ENCODE peak calls at places on chromosomes 7 and 10, in eight cellular contexts. P is BJ, A is GM12865, O is heart left ventricle, Q is astrocyte of the spinal cord, C is psoas muscle, B is heart right ventricle, G is SK-N-SH. T is an unnamed sample.
A peak's percentile ranks its signal among the peaks of the same experiment; 100 is the strongest.

GRCh38 chr10:96656839-96657238 is 63.5 kb downstream of the PIK3AP1 start:
- DNase-seq in G (no peak), P (no peak), O (no peak), B (no peak), A (no peak), Q (no peak), C (no peak), T (no peak)

GRCh38 chr10:96096958-96097357 is 33.1 kb upstream of the ZNF518A start:
- DNase-seq in G (no peak), O (no peak), P (no peak), Q (no peak), B (no peak), A (no peak), C (no peak), T (no peak)

GRCh38 chr10:123568751-123569150 is 97.4 kb upstream of the GPR26 start:
- DNase-seq in Q (no peak), G (no peak), A (no peak), B (no peak), O (no peak), C (no peak), P (no peak), T (no peak)

GRCh38 chr10:128070161-128070560 is 56.1 kb downstream of the MKI67 start:
- DNase-seq in B (no peak), A (no peak), G (no peak), Q (no peak), P (no peak), O (peak; percentile 12), C (no peak), T (no peak)

GRCh38 chr10:97596101-97597055 is 6.9 kb downstream of the C10orf62 start:
- DNase-seq in A (no peak), G (peak; percentile 29), B (no peak), O (peak; percentile 69), Q (peak; percentile 88), P (peak; percentile 55), C (peak; percentile 81), T (no peak)

GRCh38 chr10:9707205-9707604 is 1310.5 kb upstream of the CELF2 start:
- DNase-seq in O (no peak), B (no peak), G (no peak), Q (no peak), C (no peak), P (no peak), A (no peak), T (no peak)

GRCh38 chr7:46368871-46369270 is 447.8 kb upstream of the IGFBP3 start:
- DNase-seq in O (no peak), B (no peak), G (no peak), P (no peak), A (no peak), C (no peak), Q (no peak), T (no peak)

GRCh38 chr10:118754132-118754555 is 626 bp downstream of the CACUL1 start:
- DNase-seq in G (peak; percentile 60), B (peak; percentile 28), Q (peak; percentile 49), P (no peak), O (peak; percentile 42), C (peak; percentile 81), A (peak; percentile 48), T (peak; percentile 60)

GRCh38 chr10:131155218-131155902 is 156.2 kb downstream of the TCERG1L start:
- DNase-seq in Q (no peak), O (no peak), P (no peak), C (no peak), A (no peak), G (no peak), B (no peak), T (no peak)

GRCh38 chr10:104777086-104777799 is 136.2 kb downstream of the SORCS3 start:
- DNase-seq in O (no peak), G (no peak), A (peak; percentile 5), P (no peak), C (no peak), B (no peak), Q (no peak), T (no peak)

GRCh38 chr7:43302211-43302711 is 189.8 kb downstream of the HECW1 start:
- DNase-seq in O (no peak), C (no peak), Q (peak; percentile 94), A (no peak), G (no peak), P (no peak), B (no peak), T (peak; percentile 68)

GRCh38 chr10:10197423-10197822 is 820.2 kb upstream of the CELF2 start:
- DNase-seq in B (no peak), A (no peak), Q (no peak), C (no peak), G (no peak), O (no peak), P (no peak), T (no peak)

GRCh38 chr7:101235050-101235449 is 2.6 kb downstream of the CLDN15 start:
- DNase-seq in P (no peak), C (no peak), O (no peak), B (no peak), G (peak; percentile 71), A (no peak), Q (no peak), T (no peak)
- TF ChIP-seq CTCF in P (peak; percentile 31), C (peak; percentile 20), O (peak; percentile 38), B (peak; percentile 32), G (peak; percentile 61), A (peak; percentile 2), Q (peak; percentile 32), T (peak; percentile 38)

GRCh38 chr7:70506463-70506862 is 625.5 kb upstream of the GALNT17 start:
- DNase-seq in G (peak; percentile 82), P (no peak), B (no peak), C (no peak), A (peak; percentile 23), Q (no peak), O (no peak), T (peak; percentile 20)
- TF ChIP-seq CTCF in G (peak; percentile 40), P (no peak), B (peak; percentile 15), C (no peak), A (peak; percentile 25), Q (no peak), O (no peak), T (no peak)

DNA sequence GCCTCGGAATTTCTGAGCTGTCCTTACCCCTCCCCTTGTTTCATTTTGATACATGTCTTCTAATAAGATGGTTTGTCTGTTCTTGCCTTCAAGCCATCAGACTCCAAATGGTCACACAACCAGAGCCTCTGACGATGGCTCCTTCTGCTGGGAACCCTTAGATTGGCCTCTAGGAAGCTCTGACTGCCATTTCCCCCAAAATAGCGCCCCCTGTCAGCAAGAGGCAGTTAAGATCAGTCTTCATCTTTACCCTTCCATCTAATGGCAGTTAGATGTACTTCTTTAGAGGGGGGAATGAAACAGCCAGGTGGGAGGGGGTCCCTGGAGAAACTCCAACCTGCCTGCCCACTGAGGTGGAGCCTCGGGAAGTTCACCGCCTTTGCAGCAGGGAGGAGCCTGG is 85.8 kb upstream of the GPR22 start:
- DNase-seq in A (peak; percentile 30), C (no peak), G (no peak), O (no peak), B (no peak), P (no peak), Q (no peak), T (no peak)
- TF ChIP-seq CTCF in A (peak; percentile 34), C (no peak), G (peak; percentile 37), O (no peak), B (peak; percentile 11), P (no peak), Q (peak; percentile 3), T (no peak)

GRCh38 chr10:88794731-88795130 is 7.8 kb upstream of the LIPM start:
- DNase-seq in C (no peak), Q (no peak), P (no peak), B (no peak), O (no peak), G (no peak), A (no peak), T (no peak)

GRCh38 chr10:88793747-88794299 is 8.7 kb upstream of the LIPM start:
- DNase-seq in C (no peak), O (no peak), B (no peak), A (peak; percentile 32), G (no peak), P (no peak), Q (peak; percentile 81), T (no peak)

GRCh38 chr10:88787463-88787862 is 15.1 kb upstream of the LIPM start:
- DNase-seq in O (no peak), A (no peak), B (no peak), Q (no peak), P (no peak), G (no peak), C (no peak), T (no peak)

GRCh38 chr10:88792656-88793055 is 9.9 kb upstream of the LIPM start:
- DNase-seq in A (no peak), P (no peak), G (no peak), B (peak; percentile 26), Q (peak; percentile 41), C (peak; percentile 48), O (peak; percentile 21), T (no peak)

DNA sequence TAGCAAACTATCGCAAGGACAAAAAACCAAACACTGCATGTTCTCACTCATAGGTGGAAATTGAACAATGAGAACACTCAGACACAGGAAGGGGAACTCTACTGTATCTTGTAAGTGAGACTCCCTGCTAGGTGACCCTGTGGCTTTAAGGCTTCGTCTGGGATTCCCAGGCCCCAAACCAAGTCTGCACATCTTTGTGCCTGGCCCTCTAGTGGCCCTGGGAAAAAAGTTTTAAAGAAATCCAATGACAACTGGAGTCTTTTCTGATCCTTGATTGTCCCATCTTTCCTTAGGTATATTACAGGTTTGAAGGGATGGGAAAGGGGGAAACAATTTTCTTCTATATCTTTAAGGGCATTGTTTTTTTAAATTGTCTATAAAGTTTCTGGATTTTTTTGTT is 10.6 kb upstream of the LIPM start:
- DNase-seq in O (no peak), P (no peak), C (no peak), Q (no peak), B (no peak), G (peak; percentile 19), A (peak; percentile 64), T (peak; percentile 9)
- TF ChIP-seq CTCF in O (peak; percentile 39), P (peak; percentile 56), C (peak; percentile 32), Q (peak; percentile 61), B (peak; percentile 33), G (peak; percentile 68), A (peak; percentile 55), T (peak; percentile 57)

DNA sequence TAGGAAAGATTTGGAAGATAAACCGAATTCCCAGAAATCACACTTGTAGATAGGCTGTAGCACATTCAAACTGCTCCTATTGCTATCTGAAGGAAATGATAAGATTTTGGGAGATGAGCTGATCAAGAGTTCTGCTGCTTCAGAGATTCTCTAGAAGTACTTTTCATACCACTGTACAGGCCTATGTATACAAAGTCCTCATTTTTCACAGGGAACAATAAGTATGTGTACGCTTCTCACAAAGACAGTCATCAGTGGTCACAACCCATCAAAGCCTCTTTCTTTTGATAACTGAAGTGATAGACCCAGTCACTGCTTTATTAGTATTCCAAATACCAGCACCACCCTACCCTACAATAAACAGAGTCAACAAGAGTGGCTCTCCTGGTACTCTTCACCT is 15.6 kb upstream of the SEPTIN7 start:
- DNase-seq in B (no peak), O (no peak), P (no peak), G (no peak), C (no peak), A (no peak), Q (no peak), T (no peak)
- TF ChIP-seq CTCF in B (no peak), O (no peak), P (no peak), G (no peak), C (no peak), A (no peak), Q (no peak), T (no peak)

DNA sequence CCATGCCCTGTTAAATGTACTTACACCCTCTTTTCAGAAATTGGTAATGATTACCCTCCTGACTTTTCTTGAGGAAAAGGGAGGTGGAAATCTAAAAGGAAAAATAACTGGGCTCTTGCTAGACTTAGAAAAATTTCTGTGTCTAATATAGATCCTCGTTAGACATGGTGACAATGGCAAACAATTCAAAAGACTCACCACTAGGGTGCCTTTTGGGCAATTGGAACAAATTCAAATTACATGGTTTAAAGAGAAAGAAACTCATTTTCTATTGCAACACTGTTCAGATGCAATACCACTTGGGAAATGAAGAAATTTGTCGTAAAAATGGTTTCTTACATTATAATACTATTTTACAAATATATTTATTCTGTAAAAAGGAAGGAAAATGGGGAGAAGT is 950.1 kb downstream of the GRM8 start:
- DNase-seq in A (no peak), G (no peak), C (no peak), Q (no peak), P (no peak), B (no peak), O (no peak), T (no peak)
- TF ChIP-seq CTCF in A (no peak), G (peak; percentile 37), C (no peak), Q (no peak), P (no peak), B (no peak), O (peak; percentile 18), T (no peak)

T was measured in activated CD8-positive, alpha-beta T cell treated with anti-CD3 and anti-CD28 coated beads for 36 hours.